ENCODE peak calls at places on chromosomes 1 and 21, in four cellular contexts. L is endothelial cell of umbilical vein, M is GM12878, U is K562. P is an unnamed sample.

GRCh38 chr1:116962976-116963639 is 38.5 kb upstream of the CD101 start:
- DNase-seq in U (no peak), L (no peak), M (no peak), P (no peak)

GRCh38 chr1:213686983-213687382 is 300.8 kb upstream of the PROX1 start:
- DNase-seq in M (no peak), U (no peak), L (no peak), P (no peak)

GRCh38 chr21:17386498-17386897 is 126.3 kb upstream of the CXADR start:
- DNase-seq in L (no peak), U (no peak), M (no peak), P (no peak)

GRCh38 chr21:32212116-32212515 is 66.7 kb downstream of the MIS18A start:
- DNase-seq in L (no peak), M (no peak), U (no peak), P (no peak)

GRCh38 chr1:3881191-3881475 is 18.9 kb downstream of the C1orf174 start:
- DNase-seq in M (no peak), U (no peak), L (no peak), P (no peak)

GRCh38 chr1:53367503-53368313 is 39.8 kb upstream of the LRP8 start:
- DNase-seq in L (no peak), M (peak), U (peak), P (no peak)

GRCh38 chr1:36148821-36149236 is 457 bp downstream of the TRAPPC3 start:
- DNase-seq in U (no peak), L (no peak), M (no peak), P (no peak)

GRCh38 chr1:175133693-175134435 is 58.7 kb downstream of the KIAA0040 start:
- DNase-seq in M (no peak), U (no peak), L (no peak), P (no peak)

GRCh38 chr1:27968692-27969091 is 8.9 kb downstream of the XKR8 start:
- DNase-seq in M (no peak), L (no peak), U (no peak), P (no peak)

GRCh38 chr1:179228783-179229213 is 679 bp downstream of the ABL2 start:
- DNase-seq in U (peak), M (no peak), L (peak), P (peak)

GRCh38 chr1:91572044-91572443 is 71.4 kb downstream of the CDC7 start:
- DNase-seq in M (peak), U (no peak), L (no peak), P (no peak)

GRCh38 chr1:89660086-89660946 is 27.4 kb downstream of the LRRC8C start:
- DNase-seq in M (no peak), L (peak), U (no peak), P (no peak)

GRCh38 chr1:114524933-114525332 is 13.9 kb upstream of the TRIM33 start:
- DNase-seq in M (no peak), L (no peak), U (peak), P (no peak)

GRCh38 chr1:169102567-169102966 is 3.9 kb upstream of the ATP1B1 start:
- DNase-seq in U (no peak), M (no peak), L (peak), P (peak)

GRCh38 chr1:21217812-21218596 is 41.3 kb upstream of the EIF4G3 start:
- DNase-seq in L (peak), M (no peak), U (peak), P (peak)

GRCh38 chr21:46183910-46184624 is at the start of gene SPATC1L:
- DNase-seq in U (peak), M (peak), L (peak), P (peak)

GRCh38 chr1:212794561-212795014 is 2.9 kb downstream of the TATDN3 start:
- DNase-seq in U (no peak), M (peak), L (peak), P (peak)

GRCh38 chr1:7584157-7584556 is 186.9 kb upstream of the VAMP3 start:
- DNase-seq in U (no peak), L (no peak), M (no peak), P (no peak)

DNA sequence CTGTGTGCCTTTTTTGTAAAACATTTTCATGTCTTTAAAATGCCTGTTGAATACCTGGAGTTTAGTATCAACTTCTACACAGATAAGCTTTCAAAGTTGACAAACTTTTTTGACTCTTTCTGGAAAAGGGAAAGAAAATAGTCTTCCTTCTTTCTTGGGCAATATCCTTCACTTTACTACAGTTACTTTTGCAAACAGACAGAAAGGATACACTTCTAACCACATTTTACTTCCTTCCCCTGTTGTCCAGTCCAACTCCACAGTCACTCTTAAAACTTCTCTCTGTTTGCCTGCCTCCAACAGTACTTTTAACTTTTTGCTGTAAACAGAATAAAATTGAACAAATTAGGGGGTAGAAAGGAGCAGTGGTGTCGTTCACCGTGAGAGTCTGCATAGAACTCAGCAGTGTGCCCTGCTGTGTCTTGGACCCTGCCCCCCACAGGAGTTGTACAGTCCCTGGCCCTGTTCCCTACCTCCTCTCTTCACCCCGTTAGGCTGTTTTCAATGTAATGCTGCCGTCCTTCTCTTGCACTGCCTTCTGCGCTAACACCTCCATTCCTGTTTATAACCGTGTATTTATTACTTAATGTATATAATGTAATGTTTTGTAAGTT is 160.8 kb upstream of the SGIP1 start:
- DNase-seq in L (no peak), U (no peak), M (no peak), P (no peak)
- TF ChIP-seq POLR2AphosphoS5 in L (no peak), U (no peak), M (no peak), P (no peak)

GRCh38 chr21:41743321-41744027 is 23.4 kb downstream of the RIPK4 start:
- DNase-seq in L (no peak), M (no peak), U (no peak), P (no peak)
- TF ChIP-seq MYC in L (no peak), M (no peak), U (no peak), P (no peak)

GRCh38 chr1:18385239-18385790 is 95.4 kb upstream of the KLHDC7A start:
- DNase-seq in U (peak), M (no peak), L (no peak), P (no peak)
- TF ChIP-seq POLR2AphosphoS5 in U (no peak), M (no peak), L (no peak), P (no peak)

GRCh38 chr1:30988045-30988444 is 77.5 kb downstream of the PUM1 start:
- DNase-seq in U (no peak), L (no peak), M (no peak), P (no peak)
- TF ChIP-seq MYC in U (no peak), L (no peak), M (no peak), P (no peak)

GRCh38 chr1:150066838-150067183 is 765 bp upstream of the VPS45 start:
- DNase-seq in U (peak), L (no peak), M (peak), P (no peak)
- TF ChIP-seq POLR2AphosphoS5 in U (no peak), L (no peak), M (no peak), P (no peak)

GRCh38 chr21:44696572-44696971 is 400 bp upstream of the KRTAP10-12 start:
- DNase-seq in L (no peak), U (no peak), M (no peak), P (no peak)
- TF ChIP-seq MYC in L (no peak), U (no peak), M (no peak), P (no peak)

GRCh38 chr1:156310962-156311361 is 11.9 kb upstream of the VHLL start:
- DNase-seq in M (no peak), L (no peak), U (no peak), P (no peak)

GRCh38 chr1:156303241-156303640 is 4.1 kb upstream of the VHLL start:
- DNase-seq in L (no peak), U (no peak), M (no peak), P (no peak)

GRCh38 chr1:156308078-156308477 is 9.0 kb upstream of the VHLL start:
- DNase-seq in M (no peak), U (no peak), L (peak), P (no peak)
- TF ChIP-seq POLR2AphosphoS5 in M (no peak), U (no peak), L (no peak), P (no peak)

DNA sequence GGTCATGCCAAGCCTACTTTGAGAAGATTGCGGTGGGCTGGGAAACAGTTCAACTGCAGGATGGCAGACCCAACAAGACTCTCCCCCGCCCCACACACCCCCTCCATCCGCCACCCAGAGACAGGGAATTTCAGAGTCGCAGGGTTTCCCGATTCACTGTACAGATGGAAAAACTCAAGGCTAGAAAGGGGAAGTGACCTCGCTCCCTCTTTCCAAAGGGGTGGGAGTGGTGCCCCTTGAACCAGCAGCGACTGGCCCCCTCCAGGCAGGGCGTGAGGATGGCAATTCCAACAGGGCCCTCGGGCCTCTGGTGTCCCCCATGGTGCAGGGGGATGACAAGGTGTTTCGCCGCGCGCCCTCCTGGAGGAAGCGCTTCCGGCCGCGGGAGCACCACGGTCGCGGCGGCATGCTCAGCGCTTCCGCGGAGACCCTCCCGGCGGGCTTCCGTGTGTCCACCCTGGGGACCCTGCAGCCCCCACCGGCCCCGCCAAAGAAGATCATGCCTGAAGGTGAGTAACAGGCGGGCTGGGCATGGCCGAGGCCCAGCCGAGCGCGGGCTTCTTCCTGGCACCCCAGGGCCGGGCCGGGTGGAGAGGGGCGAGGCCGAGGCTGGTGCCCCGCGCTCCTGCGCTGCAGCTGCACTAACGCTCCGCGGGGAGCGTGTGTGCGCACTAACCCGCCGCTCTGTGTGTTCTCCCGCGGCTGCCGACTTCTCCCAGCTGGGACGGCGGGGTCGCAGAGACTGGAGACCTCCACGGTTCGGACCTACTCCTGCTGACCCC is 10.4 kb downstream of the MYOG start:
- DNase-seq in M (no peak), U (no peak), L (no peak), P (no peak)
- TF ChIP-seq MYC in M (no peak), U (no peak), L (no peak), P (no peak)

DNA sequence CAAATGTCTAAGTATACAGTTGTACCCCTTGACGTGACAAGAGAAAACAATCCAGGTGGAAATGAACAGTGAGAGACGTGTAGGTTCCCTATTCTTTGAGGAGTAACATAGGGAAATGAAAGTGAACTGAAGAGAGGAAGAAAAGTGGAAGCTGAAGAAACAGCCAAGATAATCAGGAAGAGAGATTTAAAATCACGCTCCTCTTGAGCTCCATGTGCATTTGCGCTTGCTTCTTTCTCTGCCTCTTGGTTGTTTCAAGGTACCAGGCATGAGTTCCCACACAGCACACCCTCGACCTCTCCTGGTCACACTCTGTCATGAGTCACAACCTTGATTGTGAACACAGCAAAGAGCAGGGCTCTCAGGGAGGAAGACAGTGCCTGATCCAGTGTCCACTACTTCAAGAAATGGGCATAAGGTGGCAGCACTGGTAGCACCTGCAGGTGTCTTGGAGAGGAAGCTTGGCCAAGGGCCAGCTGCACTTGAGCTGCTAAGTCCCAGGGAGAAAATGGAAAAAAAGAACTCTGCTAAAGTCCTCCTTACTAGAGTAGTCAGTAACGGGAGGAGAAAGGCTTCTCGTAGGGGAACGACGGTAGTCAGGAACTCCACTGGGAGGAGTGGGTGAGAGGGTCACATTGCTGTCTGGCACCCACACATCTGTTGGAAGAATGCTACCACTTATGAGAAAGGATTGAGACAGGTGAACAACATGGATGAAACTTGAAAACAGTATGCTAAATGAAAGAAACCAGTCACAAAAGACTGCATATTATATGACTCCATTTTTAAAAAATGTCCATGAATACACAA is 18.3 kb upstream of the ARID1A start:
- DNase-seq in U (peak), L (peak), M (peak), P (peak)
- TF ChIP-seq POLR2AphosphoS5 in U (no peak), L (no peak), M (no peak), P (no peak)

P was measured in HepG2.